ENCODE peak calls at places on chromosomes 13 and 19, in four cellular contexts. One of them, this sample, is unnamed.

GRCh38 chr19:42290523-42291436 is 11.2 kb upstream of the PRR19 start:
- DNase-seq in Caco-2: peak
- DNase-seq in effector memory CD4-positive, alpha-beta T cell: peak
- DNase-seq in stomach: no peak
- DNase-seq in this sample: peak

GRCh38 chr19:4589579-4590410 is 30.3 kb upstream of the SEMA6B start:
- DNase-seq in stomach: no peak
- DNase-seq in Caco-2: peak
- DNase-seq in effector memory CD4-positive, alpha-beta T cell: no peak
- DNase-seq in this sample: peak

GRCh38 chr19:41321600-41322270 is 11.8 kb downstream of the CCDC97 start:
- DNase-seq in stomach: no peak
- DNase-seq in effector memory CD4-positive, alpha-beta T cell: no peak
- DNase-seq in Caco-2: no peak
- DNase-seq in this sample: peak

GRCh38 chr19:12597594-12597993 is 13.0 kb downstream of the ZNF490 start:
- DNase-seq in Caco-2: no peak
- DNase-seq in effector memory CD4-positive, alpha-beta T cell: no peak
- DNase-seq in stomach: no peak
- DNase-seq in this sample: no peak

GRCh38 chr19:47623151-47623920 is 14.4 kb downstream of the BICRA start:
- DNase-seq in effector memory CD4-positive, alpha-beta T cell: no peak
- DNase-seq in stomach: no peak
- DNase-seq in Caco-2: peak
- DNase-seq in this sample: no peak

GRCh38 chr19:48635263-48635965 is 1.8 kb downstream of the DBP start:
- DNase-seq in stomach: peak
- DNase-seq in Caco-2: peak
- DNase-seq in effector memory CD4-positive, alpha-beta T cell: peak
- DNase-seq in this sample: peak

GRCh38 chr13:80671773-80672172 is 330.8 kb upstream of the SPRY2 start:
- DNase-seq in Caco-2: no peak
- DNase-seq in stomach: no peak
- DNase-seq in effector memory CD4-positive, alpha-beta T cell: no peak
- DNase-seq in this sample: no peak

GRCh38 chr19:22882797-22883196 is 50.7 kb downstream of the ZNF723 start:
- DNase-seq in Caco-2: no peak
- DNase-seq in effector memory CD4-positive, alpha-beta T cell: no peak
- DNase-seq in stomach: no peak
- DNase-seq in this sample: no peak

GRCh38 chr19:38838208-38838985 is 6.8 kb upstream of the ECH1 start:
- DNase-seq in effector memory CD4-positive, alpha-beta T cell: no peak
- DNase-seq in Caco-2: peak
- DNase-seq in stomach: peak
- DNase-seq in this sample: no peak

GRCh38 chr19:31220540-31220939 is 128.7 kb downstream of the TSHZ3 start:
- DNase-seq in stomach: no peak
- DNase-seq in Caco-2: no peak
- DNase-seq in effector memory CD4-positive, alpha-beta T cell: peak
- DNase-seq in this sample: peak

GRCh38 chr19:16530540-16531379 is 11.5 kb downstream of the CHERP start:
- DNase-seq in stomach: no peak
- DNase-seq in Caco-2: no peak
- DNase-seq in effector memory CD4-positive, alpha-beta T cell: no peak
- DNase-seq in this sample: no peak

GRCh38 chr19:16062789-16063188 is 13.5 kb upstream of the TPM4 start:
- DNase-seq in stomach: peak
- DNase-seq in Caco-2: no peak
- DNase-seq in effector memory CD4-positive, alpha-beta T cell: peak
- DNase-seq in this sample: peak

GRCh38 chr19:40714519-40715299 is 2.0 kb downstream of the COQ8B start:
- DNase-seq in stomach: peak
- DNase-seq in Caco-2: peak
- DNase-seq in effector memory CD4-positive, alpha-beta T cell: peak
- DNase-seq in this sample: peak

GRCh38 chr19:4066176-4066606 is 508 bp downstream of the ZBTB7A start:
- DNase-seq in Caco-2: no peak
- DNase-seq in effector memory CD4-positive, alpha-beta T cell: no peak
- DNase-seq in stomach: no peak
- DNase-seq in this sample: no peak

GRCh38 chr13:51645154-51645650 is 60.9 kb downstream of the WDFY2 start:
- DNase-seq in stomach: no peak
- DNase-seq in Caco-2: no peak
- DNase-seq in effector memory CD4-positive, alpha-beta T cell: peak
- DNase-seq in this sample: no peak

GRCh38 chr19:45100797-45101196 is 7.8 kb downstream of the PPP1R37 start:
- DNase-seq in stomach: no peak
- DNase-seq in effector memory CD4-positive, alpha-beta T cell: no peak
- DNase-seq in Caco-2: no peak
- DNase-seq in this sample: peak

GRCh38 chr13:75357576-75358295 is 124.2 kb downstream of the TBC1D4 start:
- DNase-seq in effector memory CD4-positive, alpha-beta T cell: peak
- DNase-seq in Caco-2: peak
- DNase-seq in stomach: no peak
- DNase-seq in this sample: peak

GRCh38 chr19:35921012-35921411 is 12.9 kb upstream of the TYROBP start:
- DNase-seq in Caco-2: no peak
- DNase-seq in stomach: no peak
- DNase-seq in effector memory CD4-positive, alpha-beta T cell: no peak
- DNase-seq in this sample: no peak

GRCh38 chr13:46492946-46493345 is 60.0 kb upstream of the LRCH1 start:
- DNase-seq in Caco-2: no peak
- DNase-seq in stomach: no peak
- DNase-seq in effector memory CD4-positive, alpha-beta T cell: no peak
- DNase-seq in this sample: no peak

GRCh38 chr13:40074338-40074737 is 418.9 kb downstream of the COG6 start:
- DNase-seq in stomach: no peak
- DNase-seq in Caco-2: no peak
- DNase-seq in effector memory CD4-positive, alpha-beta T cell: no peak
- DNase-seq in this sample: peak

GRCh38 chr13:67230774-67231480 is 791 bp upstream of the PCDH9 start:
- DNase-seq in effector memory CD4-positive, alpha-beta T cell: no peak
- DNase-seq in Caco-2: peak
- DNase-seq in stomach: peak
- DNase-seq in this sample: peak

DNA sequence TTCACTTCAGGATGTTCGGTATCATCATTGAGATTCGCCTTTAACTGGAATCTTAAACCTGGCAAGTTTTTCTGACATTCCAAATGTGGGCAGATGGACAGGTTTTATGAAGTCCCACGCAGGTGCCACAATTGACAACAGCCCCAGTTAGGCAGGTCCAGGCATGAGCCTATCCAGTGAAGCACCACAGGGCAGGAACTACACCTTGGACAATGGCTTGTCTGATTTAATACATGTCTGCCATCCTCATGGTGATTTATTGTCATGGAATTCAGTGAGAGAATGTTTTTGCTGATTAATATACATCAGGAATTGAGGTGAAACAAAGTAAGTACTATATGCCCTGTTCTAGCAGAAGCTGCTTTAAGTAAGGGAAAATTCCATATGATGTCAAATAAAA is 10.2 kb upstream of the TPP2 start:
- DNase-seq in Caco-2: no peak
- DNase-seq in stomach: no peak
- DNase-seq in effector memory CD4-positive, alpha-beta T cell: no peak
- DNase-seq in this sample: no peak
- H3K4me3 ChIP-seq in Caco-2: no peak
- H3K4me3 ChIP-seq in stomach: no peak
- H3K4me3 ChIP-seq in effector memory CD4-positive, alpha-beta T cell: no peak
- H3K4me3 ChIP-seq in this sample: no peak

GRCh38 chr19:640156-640548 is 473 bp downstream of the FGF22 start:
- DNase-seq in effector memory CD4-positive, alpha-beta T cell: no peak
- DNase-seq in stomach: no peak
- DNase-seq in Caco-2: no peak
- DNase-seq in this sample: no peak
- H3K4me3 ChIP-seq in effector memory CD4-positive, alpha-beta T cell: peak
- H3K4me3 ChIP-seq in stomach: peak
- H3K4me3 ChIP-seq in Caco-2: peak
- H3K4me3 ChIP-seq in this sample: no peak

GRCh38 chr19:58217607-58218391 is 10.9 kb upstream of the ZNF544 start:
- DNase-seq in effector memory CD4-positive, alpha-beta T cell: no peak
- DNase-seq in Caco-2: no peak
- DNase-seq in stomach: no peak
- DNase-seq in this sample: no peak
- H3K4me3 ChIP-seq in effector memory CD4-positive, alpha-beta T cell: no peak
- H3K4me3 ChIP-seq in Caco-2: no peak
- H3K4me3 ChIP-seq in stomach: no peak
- H3K4me3 ChIP-seq in this sample: no peak

GRCh38 chr19:57111329-57111644 is 8.5 kb upstream of the USP29 start:
- DNase-seq in effector memory CD4-positive, alpha-beta T cell: no peak
- DNase-seq in stomach: no peak
- DNase-seq in Caco-2: no peak
- DNase-seq in this sample: no peak
- H3K4me3 ChIP-seq in effector memory CD4-positive, alpha-beta T cell: no peak
- H3K4me3 ChIP-seq in stomach: no peak
- H3K4me3 ChIP-seq in Caco-2: no peak
- H3K4me3 ChIP-seq in this sample: no peak

GRCh38 chr13:98766716-98767115 is 14.2 kb upstream of the SLC15A1 start:
- DNase-seq in effector memory CD4-positive, alpha-beta T cell: no peak
- DNase-seq in Caco-2: no peak
- DNase-seq in stomach: no peak
- DNase-seq in this sample: no peak

GRCh38 chr13:98766120-98766519 is 13.6 kb upstream of the SLC15A1 start:
- DNase-seq in Caco-2: no peak
- DNase-seq in effector memory CD4-positive, alpha-beta T cell: no peak
- DNase-seq in stomach: no peak
- DNase-seq in this sample: no peak

GRCh38 chr13:98755729-98756128 is 3.3 kb upstream of the SLC15A1 start:
- DNase-seq in Caco-2: peak
- DNase-seq in stomach: no peak
- DNase-seq in effector memory CD4-positive, alpha-beta T cell: no peak
- DNase-seq in this sample: no peak

GRCh38 chr13:98761979-98762616 is 9.6 kb upstream of the SLC15A1 start:
- DNase-seq in Caco-2: peak
- DNase-seq in stomach: no peak
- DNase-seq in effector memory CD4-positive, alpha-beta T cell: no peak
- DNase-seq in this sample: no peak

GRCh38 chr13:98761126-98761978 is 8.9 kb upstream of the SLC15A1 start:
- DNase-seq in stomach: peak
- DNase-seq in Caco-2: peak
- DNase-seq in effector memory CD4-positive, alpha-beta T cell: no peak
- DNase-seq in this sample: no peak
- H3K4me3 ChIP-seq in stomach: peak
- H3K4me3 ChIP-seq in Caco-2: no peak
- H3K4me3 ChIP-seq in effector memory CD4-positive, alpha-beta T cell: no peak
- H3K4me3 ChIP-seq in this sample: no peak

GRCh38 chr19:30212574-30212973 is 159.6 kb upstream of the ZNF536 start:
- DNase-seq in stomach: no peak
- DNase-seq in effector memory CD4-positive, alpha-beta T cell: no peak
- DNase-seq in Caco-2: no peak
- DNase-seq in this sample: peak
- H3K4me3 ChIP-seq in stomach: no peak
- H3K4me3 ChIP-seq in effector memory CD4-positive, alpha-beta T cell: no peak
- H3K4me3 ChIP-seq in Caco-2: no peak
- H3K4me3 ChIP-seq in this sample: no peak

This sample was measured in endodermal cell.